ENCODE peak calls at places on chromosomes 1 and 21, in six cellular contexts. One of them, this sample, is unnamed.
A peak's percentile ranks its signal among the peaks of the same experiment; 100 is the strongest.

GRCh38 chr1:47650606-47651005 is 212.8 kb downstream of the FOXD2 start:
- DNase-seq in cardiac muscle cell: no peak
- DNase-seq in HCT116: no peak
- DNase-seq in choroid plexus epithelial cell: no peak
- DNase-seq in upper lobe of right lung: no peak
- DNase-seq in A549: no peak
- DNase-seq in this sample: no peak

GRCh38 chr1:112322983-112323678 is 72.9 kb upstream of the CTTNBP2NL start:
- DNase-seq in upper lobe of right lung: no peak
- DNase-seq in A549: no peak
- DNase-seq in cardiac muscle cell: no peak
- DNase-seq in choroid plexus epithelial cell: no peak
- DNase-seq in HCT116: no peak
- DNase-seq in this sample: no peak

GRCh38 chr1:205446828-205447227 is 9.0 kb downstream of the BLACAT1 start:
- DNase-seq in choroid plexus epithelial cell: no peak
- DNase-seq in HCT116: no peak
- DNase-seq in A549: no peak
- DNase-seq in upper lobe of right lung: no peak
- DNase-seq in cardiac muscle cell: peak; percentile 74
- DNase-seq in this sample: no peak

GRCh38 chr21:23811802-23812201 is 1795.5 kb downstream of the MRPL39 start:
- DNase-seq in choroid plexus epithelial cell: no peak
- DNase-seq in upper lobe of right lung: no peak
- DNase-seq in cardiac muscle cell: no peak
- DNase-seq in HCT116: no peak
- DNase-seq in A549: no peak
- DNase-seq in this sample: no peak

GRCh38 chr1:24351247-24351646 is 32.1 kb downstream of the GRHL3 start:
- DNase-seq in HCT116: no peak
- DNase-seq in cardiac muscle cell: no peak
- DNase-seq in A549: no peak
- DNase-seq in choroid plexus epithelial cell: no peak
- DNase-seq in upper lobe of right lung: no peak
- DNase-seq in this sample: no peak

GRCh38 chr1:25805863-25806225 is 5.9 kb downstream of the SELENON start:
- DNase-seq in A549: no peak
- DNase-seq in choroid plexus epithelial cell: no peak
- DNase-seq in upper lobe of right lung: no peak
- DNase-seq in cardiac muscle cell: peak; percentile 78
- DNase-seq in HCT116: no peak
- DNase-seq in this sample: no peak

GRCh38 chr1:6278263-6278662 is 17.4 kb upstream of the GPR153 start:
- DNase-seq in upper lobe of right lung: no peak
- DNase-seq in cardiac muscle cell: no peak
- DNase-seq in A549: no peak
- DNase-seq in choroid plexus epithelial cell: no peak
- DNase-seq in HCT116: no peak
- DNase-seq in this sample: no peak

GRCh38 chr1:59520759-59521442 is 224.0 kb downstream of the FGGY start:
- DNase-seq in upper lobe of right lung: no peak
- DNase-seq in A549: no peak
- DNase-seq in choroid plexus epithelial cell: peak; percentile 88
- DNase-seq in cardiac muscle cell: peak; percentile 85
- DNase-seq in HCT116: no peak
- DNase-seq in this sample: no peak

GRCh38 chr1:17189632-17190525 is 15.0 kb upstream of the PADI1 start:
- DNase-seq in choroid plexus epithelial cell: peak; percentile 89
- DNase-seq in A549: no peak
- DNase-seq in cardiac muscle cell: peak; percentile 98
- DNase-seq in HCT116: peak; percentile 54
- DNase-seq in upper lobe of right lung: no peak
- DNase-seq in this sample: no peak

GRCh38 chr1:19179597-19180271 is 30.3 kb downstream of the UBR4 start:
- DNase-seq in choroid plexus epithelial cell: peak; percentile 77
- DNase-seq in HCT116: peak; percentile 3
- DNase-seq in cardiac muscle cell: peak; percentile 69
- DNase-seq in A549: no peak
- DNase-seq in upper lobe of right lung: no peak
- DNase-seq in this sample: no peak
- TF ChIP-seq CTCF in choroid plexus epithelial cell: peak; percentile 68
- TF ChIP-seq CTCF in HCT116: peak; percentile 46
- TF ChIP-seq CTCF in cardiac muscle cell: peak; percentile 43
- TF ChIP-seq CTCF in A549: no peak
- TF ChIP-seq CTCF in upper lobe of right lung: peak; percentile 15
- TF ChIP-seq CTCF in this sample: no peak

DNA sequence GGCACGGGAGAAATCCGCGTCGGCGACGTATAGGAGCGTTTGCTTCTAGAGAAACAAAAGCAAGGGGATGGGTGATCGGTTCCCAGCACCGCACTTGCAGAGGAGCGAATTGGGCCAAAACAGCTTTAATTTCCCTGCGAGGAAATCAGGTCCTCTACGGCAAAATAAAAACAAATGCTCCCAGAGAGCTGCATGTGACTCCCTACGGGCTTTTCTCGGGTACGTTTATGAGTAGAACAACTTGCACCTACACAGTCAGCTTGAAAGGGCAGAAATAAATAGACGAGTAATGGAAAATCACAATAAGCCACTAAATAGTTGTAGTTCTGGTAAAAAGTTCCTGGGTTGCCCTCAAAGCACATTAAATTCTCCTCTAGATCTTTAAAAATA is 1.2 kb downstream of the NHLH2 start:
- DNase-seq in HCT116: no peak
- DNase-seq in cardiac muscle cell: no peak
- DNase-seq in upper lobe of right lung: no peak
- DNase-seq in A549: no peak
- DNase-seq in choroid plexus epithelial cell: no peak
- DNase-seq in this sample: no peak
- H3K4me3 ChIP-seq in HCT116: no peak overlapping the region
- H3K4me3 ChIP-seq in cardiac muscle cell: peak overlapping the region; percentile 15
- H3K4me3 ChIP-seq in upper lobe of right lung: peak overlapping the region; percentile 36
- H3K4me3 ChIP-seq in A549: no peak overlapping the region
- H3K4me3 ChIP-seq in choroid plexus epithelial cell: peak overlapping the region; percentile 7
- H3K4me3 ChIP-seq in this sample: no peak overlapping the region

DNA sequence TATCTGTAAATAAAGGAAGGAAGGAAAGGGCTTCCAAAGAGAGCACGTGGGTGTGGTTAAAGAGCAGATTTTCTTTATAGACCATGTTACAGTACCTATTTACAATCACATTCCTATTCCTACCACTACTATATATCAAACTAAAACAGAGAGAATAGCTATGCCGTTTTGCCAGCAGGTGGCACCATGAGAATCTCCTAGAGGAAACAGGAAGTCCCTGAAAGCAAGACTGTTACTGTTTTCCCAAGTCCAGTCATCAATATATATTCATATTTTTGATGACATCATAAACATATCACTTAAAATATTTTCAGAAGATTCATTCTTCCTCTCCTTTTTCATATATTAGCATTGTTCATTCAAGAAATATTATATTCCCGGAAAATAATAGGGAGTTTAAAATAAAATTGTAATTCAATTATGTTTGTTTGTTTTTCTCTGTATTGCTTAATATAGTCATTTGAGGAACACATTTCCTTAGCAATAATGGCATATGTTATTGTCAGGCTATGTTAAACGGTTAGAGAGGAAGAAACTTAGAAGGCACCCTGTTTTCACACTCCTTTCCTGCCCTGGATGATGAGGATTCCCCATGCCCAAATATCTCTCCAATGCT is 6.6 kb downstream of the CCDC190 start:
- DNase-seq in choroid plexus epithelial cell: peak; percentile 93
- DNase-seq in upper lobe of right lung: no peak
- DNase-seq in A549: peak; percentile 67
- DNase-seq in HCT116: peak; percentile 77
- DNase-seq in cardiac muscle cell: peak; percentile 84
- DNase-seq in this sample: peak; percentile 31
- TF ChIP-seq CTCF in choroid plexus epithelial cell: peak; percentile 86
- TF ChIP-seq CTCF in upper lobe of right lung: peak; percentile 82
- TF ChIP-seq CTCF in A549: peak; percentile 78
- TF ChIP-seq CTCF in HCT116: peak; percentile 85
- TF ChIP-seq CTCF in cardiac muscle cell: peak; percentile 84
- TF ChIP-seq CTCF in this sample: no peak

GRCh38 chr21:43755820-43756594 is 20.1 kb downstream of the CSTB start:
- DNase-seq in HCT116: no peak
- DNase-seq in cardiac muscle cell: no peak
- DNase-seq in choroid plexus epithelial cell: no peak
- DNase-seq in upper lobe of right lung: no peak
- DNase-seq in A549: no peak
- DNase-seq in this sample: no peak

GRCh38 chr21:43758811-43759210 is 17.3 kb downstream of the CSTB start:
- DNase-seq in upper lobe of right lung: no peak
- DNase-seq in A549: no peak
- DNase-seq in choroid plexus epithelial cell: peak; percentile 45
- DNase-seq in HCT116: no peak
- DNase-seq in cardiac muscle cell: no peak
- DNase-seq in this sample: no peak

GRCh38 chr21:43757601-43758000 is 18.5 kb downstream of the CSTB start:
- DNase-seq in HCT116: no peak
- DNase-seq in choroid plexus epithelial cell: peak; percentile 22
- DNase-seq in upper lobe of right lung: no peak
- DNase-seq in A549: no peak
- DNase-seq in cardiac muscle cell: no peak
- DNase-seq in this sample: no peak

GRCh38 chr21:43759651-43760050 is 16.5 kb downstream of the CSTB start:
- DNase-seq in HCT116: no peak
- DNase-seq in cardiac muscle cell: no peak
- DNase-seq in upper lobe of right lung: no peak
- DNase-seq in A549: no peak
- DNase-seq in choroid plexus epithelial cell: no peak
- DNase-seq in this sample: no peak

DNA sequence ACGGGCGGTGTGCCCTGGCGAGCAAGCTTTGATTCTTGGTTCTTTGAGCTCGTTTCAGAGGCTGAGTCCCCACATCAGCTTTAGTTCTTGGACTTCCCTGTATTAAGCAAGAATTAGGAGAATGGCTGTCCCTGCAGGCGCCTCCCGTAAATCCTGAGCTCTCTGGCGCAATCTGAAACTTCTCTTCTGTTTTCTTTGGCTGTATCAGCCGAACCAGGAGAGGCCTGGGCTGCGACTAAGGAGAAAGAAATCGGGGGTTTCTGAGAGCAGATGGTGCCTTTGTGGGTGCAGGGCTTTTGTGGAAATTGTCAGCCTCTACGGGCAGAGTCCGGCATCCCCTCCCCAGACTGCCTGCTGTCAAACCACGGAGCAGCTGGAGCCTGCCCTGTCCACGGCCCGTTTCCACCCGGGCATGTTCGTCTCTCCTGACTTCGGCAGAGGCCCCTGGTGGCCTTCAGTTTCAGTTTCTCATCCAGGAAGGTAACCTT is 17.9 kb downstream of the CSTB start:
- DNase-seq in cardiac muscle cell: peak; percentile 86
- DNase-seq in A549: no peak
- DNase-seq in choroid plexus epithelial cell: peak; percentile 89
- DNase-seq in HCT116: no peak
- DNase-seq in upper lobe of right lung: no peak
- DNase-seq in this sample: no peak
- H3K4me3 ChIP-seq in cardiac muscle cell: no peak overlapping the region
- H3K4me3 ChIP-seq in A549: no peak overlapping the region
- H3K4me3 ChIP-seq in choroid plexus epithelial cell: peak overlapping the region; percentile 51
- H3K4me3 ChIP-seq in HCT116: no peak overlapping the region
- H3K4me3 ChIP-seq in upper lobe of right lung: no peak overlapping the region
- H3K4me3 ChIP-seq in this sample: no peak overlapping the region

GRCh38 chr1:42399315-42400100 is 18.9 kb downstream of the RIMKLA start:
- DNase-seq in cardiac muscle cell: no peak
- DNase-seq in upper lobe of right lung: no peak
- DNase-seq in HCT116: no peak
- DNase-seq in A549: no peak
- DNase-seq in choroid plexus epithelial cell: no peak
- DNase-seq in this sample: no peak

GRCh38 chr1:42403880-42404400 is 23.3 kb downstream of the RIMKLA start:
- DNase-seq in upper lobe of right lung: no peak
- DNase-seq in HCT116: no peak
- DNase-seq in choroid plexus epithelial cell: no peak
- DNase-seq in cardiac muscle cell: no peak
- DNase-seq in A549: no peak
- DNase-seq in this sample: no peak
- TF ChIP-seq CTCF in upper lobe of right lung: no peak
- TF ChIP-seq CTCF in HCT116: peak; percentile 23
- TF ChIP-seq CTCF in choroid plexus epithelial cell: no peak
- TF ChIP-seq CTCF in cardiac muscle cell: no peak
- TF ChIP-seq CTCF in A549: no peak
- TF ChIP-seq CTCF in this sample: no peak

GRCh38 chr1:156814571-156815260 is 1.9 kb downstream of the SH2D2A start:
- DNase-seq in upper lobe of right lung: no peak
- DNase-seq in A549: no peak
- DNase-seq in HCT116: no peak
- DNase-seq in cardiac muscle cell: no peak
- DNase-seq in choroid plexus epithelial cell: no peak
- DNase-seq in this sample: no peak

GRCh38 chr1:156816561-156817328 is at the start of gene SH2D2A:
- DNase-seq in upper lobe of right lung: peak; percentile 73
- DNase-seq in cardiac muscle cell: peak; percentile 83
- DNase-seq in HCT116: no peak
- DNase-seq in choroid plexus epithelial cell: peak; percentile 74
- DNase-seq in A549: no peak
- DNase-seq in this sample: peak; percentile 43

GRCh38 chr1:156815851-156816536 is 654 bp downstream of the SH2D2A start:
- DNase-seq in A549: no peak
- DNase-seq in cardiac muscle cell: no peak
- DNase-seq in choroid plexus epithelial cell: no peak
- DNase-seq in HCT116: no peak
- DNase-seq in upper lobe of right lung: no peak
- DNase-seq in this sample: no peak

GRCh38 chr1:156813750-156814570 is 2.7 kb downstream of the SH2D2A start:
- DNase-seq in upper lobe of right lung: peak; percentile 86
- DNase-seq in A549: peak; percentile 73
- DNase-seq in HCT116: peak; percentile 19
- DNase-seq in cardiac muscle cell: peak; percentile 65
- DNase-seq in choroid plexus epithelial cell: peak; percentile 68
- DNase-seq in this sample: peak; percentile 90

GRCh38 chr1:156815307-156815826 is 1.3 kb downstream of the SH2D2A start:
- DNase-seq in choroid plexus epithelial cell: peak; percentile 86
- DNase-seq in upper lobe of right lung: no peak
- DNase-seq in cardiac muscle cell: peak; percentile 83
- DNase-seq in HCT116: no peak
- DNase-seq in A549: peak; percentile 27
- DNase-seq in this sample: no peak
- H3K4me3 ChIP-seq in choroid plexus epithelial cell: no peak overlapping the region
- H3K4me3 ChIP-seq in upper lobe of right lung: peak overlapping the region; percentile 38
- H3K4me3 ChIP-seq in cardiac muscle cell: no peak overlapping the region
- H3K4me3 ChIP-seq in HCT116: no peak overlapping the region
- H3K4me3 ChIP-seq in A549: no peak overlapping the region
- H3K4me3 ChIP-seq in this sample: no peak overlapping the region

DNA sequence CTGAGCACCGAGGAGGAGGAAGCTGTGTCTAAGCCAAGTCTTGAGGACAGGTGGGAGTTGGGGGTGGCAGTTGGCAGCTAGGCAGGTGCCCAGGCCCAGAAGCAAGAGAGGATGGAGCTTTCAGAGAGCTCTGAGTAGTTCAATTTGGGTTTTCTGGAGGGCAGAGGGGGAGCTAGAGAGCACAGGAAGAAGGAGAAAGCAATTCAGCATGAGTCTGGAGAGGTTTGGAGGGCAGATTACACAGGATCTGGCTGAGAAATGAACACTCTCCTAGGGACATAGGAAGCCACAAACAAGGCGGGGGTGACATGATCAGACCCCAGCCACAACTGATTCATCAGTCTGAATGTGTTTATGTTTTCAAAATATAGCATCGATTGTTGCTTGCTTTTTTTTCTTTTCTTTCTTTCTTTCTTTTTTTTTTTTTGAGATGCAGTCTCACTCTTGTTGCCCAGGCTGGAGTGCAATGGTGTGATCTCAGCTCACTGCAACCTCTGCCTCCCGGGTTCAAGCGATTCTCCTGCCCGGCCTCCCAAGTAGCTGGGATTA is 23.8 kb downstream of the PTPRF start:
- DNase-seq in upper lobe of right lung: no peak
- DNase-seq in cardiac muscle cell: peak; percentile 59
- DNase-seq in A549: peak; percentile 27
- DNase-seq in choroid plexus epithelial cell: peak; percentile 81
- DNase-seq in HCT116: peak; percentile 21
- DNase-seq in this sample: no peak
- TF ChIP-seq CTCF in upper lobe of right lung: peak; percentile 31
- TF ChIP-seq CTCF in cardiac muscle cell: peak; percentile 69
- TF ChIP-seq CTCF in A549: peak; percentile 38
- TF ChIP-seq CTCF in choroid plexus epithelial cell: peak; percentile 82
- TF ChIP-seq CTCF in HCT116: peak; percentile 55
- TF ChIP-seq CTCF in this sample: no peak

This sample was measured in lower leg skin.